ENCODE peak calls at places on chromosomes 7 and 10, in four cellular contexts. F is transverse colon, U is IMR-90, D is neural progenitor cell. M is an unnamed sample.

GRCh38 chr7:150877545-150877944 is 25.2 kb downstream of the AOC1 start:
- DNase-seq in F (no peak), D (no peak), U (no peak), M (no peak)

GRCh38 chr10:45463244-45464116 is 89.5 kb downstream of the ALOX5 start:
- DNase-seq in D (no peak), F (no peak), U (peak), M (no peak)

GRCh38 chr7:479948-480499 is 39.6 kb downstream of the PDGFA start:
- DNase-seq in D (no peak), F (no peak), U (no peak), M (no peak)

GRCh38 chr10:110077436-110078120 is 69.8 kb downstream of the ADD3 start:
- DNase-seq in U (no peak), F (no peak), D (no peak), M (no peak)

GRCh38 chr7:130154131-130154500 is 51.1 kb downstream of the TMEM209 start:
- DNase-seq in U (no peak), D (no peak), F (no peak), M (no peak)

GRCh38 chr7:91310829-91311460 is 46.7 kb downstream of the FZD1 start:
- DNase-seq in F (peak), U (peak), D (peak), M (no peak)

GRCh38 chr7:108442039-108442568 is 14.1 kb downstream of the NRCAM start:
- DNase-seq in D (no peak), F (no peak), U (no peak), M (no peak)

GRCh38 chr7:15836041-15836440 is 149.6 kb upstream of the MEOX2 start:
- DNase-seq in U (peak), F (no peak), D (no peak), M (no peak)

GRCh38 chr10:61757525-61758397 is 95.0 kb downstream of the CABCOCO1 start:
- DNase-seq in D (no peak), U (peak), F (peak), M (no peak)

GRCh38 chr7:30142710-30143109 is 7.9 kb downstream of the MTURN start:
- DNase-seq in F (peak), U (peak), D (no peak), M (no peak)

GRCh38 chr10:3992374-3993178 is 207.6 kb upstream of the KLF6 start:
- DNase-seq in U (no peak), D (no peak), F (no peak), M (peak)

GRCh38 chr7:77684030-77684429 is 12.2 kb upstream of the RSBN1L start:
- DNase-seq in U (peak), F (no peak), D (peak), M (peak)

GRCh38 chr10:115944538-115944937 is 328.5 kb downstream of the GFRA1 start:
- DNase-seq in F (no peak), U (no peak), D (no peak), M (no peak)

GRCh38 chr10:26696786-26697162 is 727 bp upstream of the PDSS1 start:
- DNase-seq in D (no peak), U (peak), F (no peak), M (no peak)

GRCh38 chr10:21517134-21517982 is 8.1 kb downstream of the SKIDA1 start:
- DNase-seq in D (peak), F (no peak), U (peak), M (peak)

GRCh38 chr10:96794786-96795733 is 37.0 kb upstream of the LCOR start:
- DNase-seq in U (no peak), F (peak), D (peak), M (no peak)

GRCh38 chr10:98289802-98290209 is 21.8 kb upstream of the LOXL4 start:
- DNase-seq in U (no peak), D (no peak), F (no peak), M (no peak)

GRCh38 chr10:55098452-55098851 is 297.4 kb upstream of the PCDH15 start:
- DNase-seq in D (no peak), F (no peak), U (no peak), M (no peak)

GRCh38 chr10:11604742-11605650 is 6.5 kb downstream of the USP6NL start:
- DNase-seq in U (no peak), D (no peak), F (no peak), M (no peak)

GRCh38 chr10:43781480-43782361 is 133.0 kb upstream of the ZNF32 start:
- DNase-seq in U (peak), D (no peak), F (no peak), M (no peak)

GRCh38 chr10:60430017-60430416 is 40.3 kb upstream of the ANK3 start:
- DNase-seq in F (no peak), D (no peak), U (peak), M (no peak)

GRCh38 chr7:79312022-79312421 is 141.4 kb downstream of the MAGI2 start:
- DNase-seq in D (no peak), U (no peak), F (no peak), M (no peak)

GRCh38 chr10:61990761-61991135 is 89.2 kb downstream of the ARID5B start:
- DNase-seq in F (no peak), U (no peak), D (no peak), M (no peak)

GRCh38 chr7:76273503-76273902 is 29.0 kb upstream of the HSPB1 start:
- DNase-seq in U (no peak), F (no peak), D (no peak), M (no peak)

GRCh38 chr10:6583447-6583846 is 3.4 kb upstream of the PRKCQ start:
- DNase-seq in U (no peak), F (no peak), D (no peak), M (no peak)

GRCh38 chr10:4766449-4766848 is 59.6 kb upstream of the AKR1E2 start:
- DNase-seq in F (no peak), U (peak), D (no peak), M (no peak)

GRCh38 chr7:56092789-56093531 is at the start of gene PHKG1:
- DNase-seq in U (peak), F (peak), D (no peak), M (no peak)

GRCh38 chr10:58219875-58220274 is 47.8 kb downstream of the IPMK start:
- DNase-seq in D (no peak), F (no peak), U (no peak), M (no peak)

DNA sequence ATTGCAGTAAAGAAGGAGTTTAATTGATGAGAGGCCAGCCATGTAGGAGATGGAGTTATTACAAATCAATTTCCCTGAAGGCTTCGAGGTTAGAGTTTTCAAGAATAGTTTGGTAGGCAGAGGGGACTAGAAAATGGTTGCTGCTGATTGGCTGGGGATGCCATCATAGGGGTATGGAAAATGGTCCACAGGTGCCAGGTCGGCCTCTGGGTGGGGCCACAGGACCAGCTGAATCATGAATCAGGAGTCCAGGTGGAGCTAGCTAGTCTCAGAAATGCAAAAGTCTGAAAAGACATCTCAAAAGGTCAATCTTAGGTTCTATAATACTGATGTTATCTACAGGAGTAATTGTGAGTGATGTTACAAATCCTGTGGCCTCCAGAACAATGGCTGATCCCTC is 714.0 kb upstream of the GHITM start:
- DNase-seq in D (peak), F (no peak), U (no peak), M (no peak)
- TF ChIP-seq CTCF in D (no peak), F (no peak), U (no peak), M (no peak)

GRCh38 chr10:17353568-17353967 is 100.8 kb downstream of the ST8SIA6 start:
- DNase-seq in F (no peak), D (no peak), U (peak), M (no peak)
- TF ChIP-seq CTCF in F (no peak), D (no peak), U (no peak), M (no peak)

GRCh38 chr7:37916673-37917660 is at the start of gene SFRP4:
- DNase-seq in F (peak), U (peak), D (peak), M (peak)
- TF ChIP-seq CTCF in F (peak), U (peak), D (peak), M (peak)

DNA sequence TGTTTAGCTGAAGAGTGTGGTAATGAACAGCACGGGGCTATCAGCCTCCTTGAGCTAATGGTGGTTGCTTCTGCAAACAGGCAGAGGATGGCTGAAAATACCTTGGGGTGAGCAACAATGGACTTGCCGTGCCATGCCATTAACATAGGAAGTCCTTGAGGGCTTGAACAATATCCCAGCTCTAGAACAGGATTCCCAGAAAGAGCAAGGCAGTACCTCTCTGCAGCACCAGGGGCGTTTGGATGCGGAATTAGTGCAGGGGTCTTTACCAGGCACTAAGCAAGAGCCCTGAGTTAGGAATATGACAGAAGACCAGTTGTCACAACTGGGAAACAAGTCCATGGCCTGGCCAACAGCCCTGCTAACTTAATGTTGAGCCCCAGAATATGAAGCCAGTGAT is 143.2 kb upstream of the COBL start:
- DNase-seq in F (no peak), D (peak), U (no peak), M (no peak)
- TF ChIP-seq CTCF in F (no peak), D (peak), U (no peak), M (no peak)